ENCODE peak calls at places on chromosomes 6 and 20, in six cellular contexts. S is mucosa of descending colon, O is dorsolateral prefrontal cortex, X is A673, C is GM12865, R is cardiac fibroblast. E is an unnamed sample.

GRCh38 chr6:124007915-124008688 is 204.4 kb downstream of the NKAIN2 start:
- DNase-seq in S (no peak), O (no peak), X (no peak), C (no peak), R (no peak), E (no peak)

GRCh38 chr6:15017803-15018202 is 228.1 kb upstream of the JARID2 start:
- DNase-seq in S (no peak), O (no peak), X (no peak), C (no peak), R (no peak), E (no peak)

GRCh38 chr6:75368151-75368779 is 83.7 kb upstream of the TMEM30A start:
- DNase-seq in S (no peak), O (no peak), X (peak; percentile 21), C (peak; percentile 46), R (peak; percentile 36), E (no peak)

GRCh38 chr6:100116409-100117194 is 122.6 kb upstream of the MCHR2 start:
- DNase-seq in S (no peak), O (peak; percentile 57), X (peak; percentile 68), C (peak; percentile 71), R (peak; percentile 81), E (peak; percentile 72)

GRCh38 chr20:54284928-54285704 is 77.2 kb downstream of the PFDN4 start:
- DNase-seq in S (no peak), O (no peak), X (peak; percentile 62), C (no peak), R (no peak), E (no peak)

GRCh38 chr6:74731921-74732320 is 473.9 kb downstream of the COL12A1 start:
- DNase-seq in S (no peak), O (no peak), X (peak; percentile 36), C (no peak), R (peak; percentile 69), E (no peak)

GRCh38 chr6:127164009-127164408 is 45.5 kb downstream of the RSPO3 start:
- DNase-seq in S (no peak), O (no peak), X (no peak), C (no peak), R (no peak), E (no peak)

GRCh38 chr20:63740501-63741353 is 1.2 kb downstream of the SLC2A4RG start:
- DNase-seq in S (peak; percentile 92), O (peak; percentile 69), X (peak; percentile 85), C (peak; percentile 49), R (peak; percentile 95), E (peak; percentile 96)

GRCh38 chr6:55088896-55089295 is 85.4 kb upstream of the HCRTR2 start:
- DNase-seq in S (no peak), O (no peak), X (no peak), C (no peak), R (no peak), E (no peak)

GRCh38 chr6:113969888-113970807 is 800 bp downstream of the HDAC2 start:
- DNase-seq in S (peak; percentile 81), O (peak; percentile 15), X (peak; percentile 67), C (peak; percentile 67), R (peak; percentile 38), E (peak; percentile 59)

GRCh38 chr20:33351696-33352095 is 49.6 kb downstream of the CDK5RAP1 start:
- DNase-seq in S (no peak), O (no peak), X (no peak), C (no peak), R (no peak), E (no peak)

GRCh38 chr20:8473459-8473858 is 341.4 kb downstream of the PLCB1 start:
- DNase-seq in S (no peak), O (no peak), X (no peak), C (no peak), R (no peak), E (no peak)

GRCh38 chr6:89992818-89993217 is 98.5 kb downstream of the GJA10 start:
- DNase-seq in S (no peak), O (no peak), X (no peak), C (no peak), R (no peak), E (no peak)

GRCh38 chr20:50957798-50958732 is at the start of gene DPM1:
- DNase-seq in S (peak; percentile 87), O (peak; percentile 89), X (peak; percentile 92), C (peak; percentile 94), R (peak; percentile 94), E (peak; percentile 91)

GRCh38 chr6:133298335-133298734 is 57.2 kb downstream of the EYA4 start:
- DNase-seq in S (no peak), O (no peak), X (no peak), C (no peak), R (no peak), E (no peak)

GRCh38 chr6:125432968-125433367 is 131.2 kb upstream of the HDDC2 start:
- DNase-seq in S (no peak), O (no peak), X (no peak), C (peak; percentile 10), R (no peak), E (no peak)

GRCh38 chr6:14121936-14122344 is 4.4 kb downstream of the CD83 start:
- DNase-seq in S (no peak), O (no peak), X (no peak), C (peak; percentile 79), R (no peak), E (peak; percentile 22)

GRCh38 chr6:85017352-85017751 is 253.0 kb upstream of the TBX18 start:
- DNase-seq in S (no peak), O (no peak), X (no peak), C (no peak), R (no peak), E (no peak)

GRCh38 chr6:37130704-37131103 is 39.2 kb upstream of the PIM1 start:
- DNase-seq in S (peak; percentile 64), O (no peak), X (no peak), C (no peak), R (peak; percentile 38), E (peak; percentile 72)

GRCh38 chr6:35299674-35300073 is 2.1 kb downstream of the DEF6 start:
- DNase-seq in S (peak; percentile 69), O (no peak), X (no peak), C (peak; percentile 49), R (no peak), E (no peak)

GRCh38 chr6:31610891-31611425 is 4.1 kb upstream of the AIF1 start:
- DNase-seq in S (no peak), O (no peak), X (no peak), C (no peak), R (no peak), E (no peak)

GRCh38 chr6:6811151-6812002 is 222.9 kb downstream of the LY86 start:
- DNase-seq in S (no peak), O (no peak), X (peak; percentile 54), C (peak; percentile 33), R (peak; percentile 73), E (peak; percentile 53)

GRCh38 chr6:866316-866715 is 173.4 kb upstream of the EXOC2 start:
- DNase-seq in S (no peak), O (no peak), X (no peak), C (peak; percentile 61), R (no peak), E (no peak)

GRCh38 chr20:29873946-29874345 is 1383.5 kb upstream of the DEFB115 start:
- DNase-seq in S (peak; percentile 84), O (peak; percentile 41), X (peak; percentile 15), C (peak; percentile 76), R (peak; percentile 51), E (peak; percentile 45)
- H3K4me3 ChIP-seq in S (no peak overlapping the region), O (no peak overlapping the region), X (no peak overlapping the region), C (peak overlapping the region; percentile 48), R (no peak overlapping the region), E (no peak overlapping the region)

GRCh38 chr6:33124947-33125346 is 49.2 kb downstream of the HLA-DPB1 start:
- DNase-seq in S (no peak), O (no peak), X (no peak), C (no peak), R (no peak), E (no peak)
- H3K4me3 ChIP-seq in S (no peak overlapping the region), O (no peak overlapping the region), X (no peak overlapping the region), C (no peak overlapping the region), R (no peak overlapping the region), E (no peak overlapping the region)

GRCh38 chr6:41939091-41939847 is 2.3 kb downstream of the CCND3 start:
- DNase-seq in S (peak; percentile 73), O (no peak), X (no peak), C (no peak), R (peak; percentile 89), E (peak; percentile 34)

GRCh38 chr6:41941280-41942044 is at the start of gene CCND3:
- DNase-seq in S (peak; percentile 95), O (peak; percentile 88), X (peak; percentile 94), C (peak; percentile 94), R (peak; percentile 93), E (peak; percentile 93)

GRCh38 chr6:41940759-41941279 is 789 bp downstream of the CCND3 start:
- DNase-seq in S (peak; percentile 77), O (peak; percentile 31), X (peak; percentile 39), C (peak; percentile 55), R (peak; percentile 45), E (peak; percentile 59)

GRCh38 chr6:41938590-41938989 is 3.0 kb downstream of the CCND3 start:
- DNase-seq in S (no peak), O (no peak), X (no peak), C (no peak), R (no peak), E (no peak)

DNA sequence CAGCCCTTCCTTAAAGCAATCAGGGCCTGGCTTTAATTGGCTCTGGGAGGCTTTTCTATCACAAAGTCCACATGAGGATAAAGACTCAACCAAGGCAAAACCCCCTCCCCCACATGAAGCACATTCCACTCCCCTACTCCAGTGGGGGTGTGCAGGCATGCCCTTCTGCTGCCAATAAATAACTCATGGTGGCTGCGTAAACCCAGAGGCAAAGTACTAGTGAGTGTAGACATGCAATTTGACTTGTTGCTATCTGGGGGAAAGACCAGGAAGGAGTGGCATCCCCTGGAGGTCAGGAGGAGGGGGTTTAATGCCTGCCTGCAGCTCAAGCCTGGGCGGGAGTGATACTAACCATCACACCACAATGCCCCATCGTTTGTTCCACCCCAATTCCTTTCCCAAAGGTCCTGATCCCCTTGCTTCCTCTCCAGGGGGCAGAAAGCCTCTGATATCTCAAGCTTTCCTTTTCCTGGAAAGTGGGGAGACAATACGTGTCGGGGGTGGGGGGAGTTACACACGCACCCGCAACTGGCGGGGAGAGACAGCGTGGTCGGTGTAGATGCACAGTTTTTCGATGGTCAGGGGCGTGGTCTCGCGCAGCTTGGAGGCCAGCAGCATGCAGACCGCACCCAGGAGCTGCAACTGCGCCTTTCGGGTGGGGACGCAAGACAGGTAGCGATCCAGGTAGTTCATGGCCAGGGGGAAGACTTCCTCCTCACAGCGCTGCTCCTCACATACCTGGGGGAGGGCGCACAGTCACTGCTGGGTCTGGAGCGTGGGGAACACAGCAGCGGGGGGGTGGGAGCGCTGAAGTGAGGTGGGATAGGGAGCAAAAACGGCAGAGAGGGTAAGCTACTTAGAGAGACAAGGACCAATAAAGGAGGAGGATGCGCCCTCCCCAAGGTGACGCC is 1.5 kb downstream of the CCND3 start:
- DNase-seq in S (peak; percentile 88), O (no peak), X (no peak), C (peak; percentile 45), R (peak; percentile 83), E (no peak)
- H3K4me3 ChIP-seq in S (peak overlapping the region; percentile 44), O (peak overlapping the region; percentile 97), X (peak overlapping the region; percentile 74), C (peak overlapping the region; percentile 98), R (peak overlapping the region; percentile 98), E (no peak overlapping the region)

DNA sequence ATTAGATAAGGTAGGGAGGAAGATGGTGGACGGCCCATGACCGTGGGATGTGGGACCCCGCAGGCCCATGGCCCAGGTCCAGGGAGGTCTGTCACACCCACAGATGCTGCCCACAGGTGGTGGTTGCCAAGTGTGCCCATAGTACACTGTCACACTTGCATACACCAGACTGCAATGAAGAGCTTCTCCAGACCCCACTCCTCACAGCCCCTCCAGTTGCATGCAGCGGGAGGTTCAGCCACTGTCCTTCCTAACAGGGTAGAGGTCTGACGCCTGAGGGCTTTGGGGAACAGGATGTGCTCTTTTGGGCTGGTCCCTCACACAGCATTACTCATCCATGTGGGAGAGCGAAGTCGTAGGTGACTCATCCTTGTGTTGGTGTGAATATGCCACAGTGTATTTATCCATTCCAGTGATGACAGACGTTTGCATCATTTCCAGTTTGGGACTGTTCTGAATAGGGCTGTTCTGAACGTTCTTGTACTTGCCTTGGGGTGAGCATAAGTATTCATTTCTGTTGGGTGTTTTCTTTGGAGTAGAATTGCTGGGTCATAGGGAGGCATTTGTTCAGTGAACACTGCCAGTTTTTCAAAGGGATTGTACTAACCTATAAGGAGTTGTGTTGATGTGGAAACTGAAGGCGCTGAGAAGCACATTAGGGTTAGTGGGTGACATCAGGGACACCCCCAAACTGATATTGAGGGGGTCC is 10.1 kb upstream of the PYGB start:
- DNase-seq in S (no peak), O (peak; percentile 71), X (peak; percentile 87), C (peak; percentile 18), R (peak; percentile 98), E (peak; percentile 84)
- H3K4me3 ChIP-seq in S (no peak overlapping the region), O (no peak overlapping the region), X (no peak overlapping the region), C (no peak overlapping the region), R (no peak overlapping the region), E (no peak overlapping the region)